ENCODE peak calls at places on chromosomes 16 and 17, in four cellular contexts. L, E, T and C are unnamed samples.

GRCh38 chr16:85491798-85492616 is 121.1 kb upstream of the GSE1 start:
- DNase-seq in L (no peak), E (no peak), T (peak), C (peak)

GRCh38 chr17:63423251-63423950 is 22.7 kb downstream of the CYB561 start:
- DNase-seq in E (no peak), L (no peak), T (no peak), C (no peak)

GRCh38 chr16:55000595-55000994 is 69.9 kb downstream of the IRX5 start:
- DNase-seq in T (no peak), E (no peak), L (no peak), C (no peak)

GRCh38 chr17:42313773-42314566 is 25.7 kb downstream of the STAT5A start:
- DNase-seq in L (no peak), T (no peak), E (no peak), C (no peak)

GRCh38 chr16:4404967-4405696 is 11.3 kb downstream of the CORO7 start:
- DNase-seq in L (no peak), T (no peak), E (no peak), C (no peak)

GRCh38 chr17:19646788-19647696 is 1.5 kb upstream of the ALDH3A2 start:
- DNase-seq in T (peak), E (no peak), L (no peak), C (peak)

GRCh38 chr16:89191033-89191900 is 9.1 kb downstream of the SLC22A31 start:
- DNase-seq in L (no peak), E (no peak), T (no peak), C (no peak)

GRCh38 chr16:84844049-84844350 is 24.2 kb downstream of the CRISPLD2 start:
- DNase-seq in E (no peak), L (no peak), T (no peak), C (no peak)

GRCh38 chr17:54903375-54903774 is 2.7 kb downstream of the TOM1L1 start:
- DNase-seq in T (peak), L (no peak), E (no peak), C (no peak)

GRCh38 chr16:11599579-11599978 is 12.9 kb upstream of the LITAF start:
- DNase-seq in L (no peak), T (no peak), E (no peak), C (no peak)

GRCh38 chr16:11597737-11598136 is 11.0 kb upstream of the LITAF start:
- DNase-seq in T (no peak), L (no peak), E (no peak), C (no peak)

GRCh38 chr16:11595908-11596504 is 9.3 kb upstream of the LITAF start:
- DNase-seq in T (no peak), E (no peak), L (no peak), C (no peak)

GRCh38 chr16:11596572-11597226 is 10.0 kb upstream of the LITAF start:
- DNase-seq in T (no peak), L (no peak), E (no peak), C (no peak)

DNA sequence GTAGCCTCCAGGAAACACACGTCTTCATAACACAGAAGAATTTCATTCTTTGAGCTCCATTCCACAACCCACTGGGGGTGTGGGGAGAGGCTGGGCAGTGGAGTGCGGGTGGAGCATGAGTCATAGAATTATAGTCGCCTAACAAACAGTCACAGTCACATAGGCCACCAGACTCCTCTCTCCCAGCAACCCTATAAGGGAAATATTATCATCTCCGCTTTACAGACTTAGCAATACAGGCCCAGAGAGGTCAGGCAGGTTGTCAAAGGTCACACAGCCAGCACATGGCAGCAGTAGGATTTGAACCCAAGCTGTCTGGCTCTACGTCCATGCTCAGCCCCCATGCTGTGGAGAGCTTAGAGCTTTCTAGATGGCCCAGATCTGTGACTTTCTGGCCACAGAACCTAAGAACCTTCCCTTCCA is 10.6 kb upstream of the LITAF start:
- DNase-seq in E (no peak), L (no peak), T (no peak), C (no peak)
- TF ChIP-seq FOSL1 in E (no peak), L (peak), T (no peak), C (peak)

GRCh38 chr16:68344252-68344651 is 33.4 kb downstream of the PRMT7 start:
- DNase-seq in T (no peak), E (no peak), L (peak), C (no peak)
- H3K9ac ChIP-seq in T (no peak), E (no peak), L (no peak), C (no peak)

GRCh38 chr17:4623249-4623648 is 18.2 kb downstream of the ALOX15 start:
- DNase-seq in L (no peak), E (no peak), T (no peak), C (no peak)
- TF ChIP-seq FOSL1 in L (no peak), E (no peak), T (no peak), C (no peak)

DNA sequence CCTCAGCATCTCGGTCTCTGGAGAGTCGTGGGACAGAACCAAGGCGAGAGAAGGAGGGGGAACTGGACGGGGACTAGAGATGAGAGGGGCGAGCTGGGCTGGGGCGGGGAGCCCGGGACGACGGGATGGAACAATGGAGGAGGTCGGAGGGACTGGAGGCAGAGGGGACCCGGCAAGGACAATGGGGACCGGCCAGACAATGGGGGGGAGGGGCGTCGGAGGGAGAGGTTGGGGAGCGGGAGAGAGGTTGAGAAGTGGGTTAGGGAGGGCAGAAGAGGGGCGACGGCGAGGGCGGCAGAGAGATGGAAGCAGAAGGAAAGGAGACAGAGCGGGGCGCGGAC is 719 bp downstream of the NGFR start:
- DNase-seq in E (no peak), T (no peak), L (no peak), C (no peak)
- H3K9ac ChIP-seq in E (peak), T (no peak), L (no peak), C (peak)

GRCh38 chr17:8476741-8477140 is 41.1 kb downstream of the NDEL1 start:
- DNase-seq in E (no peak), L (no peak), T (no peak), C (no peak)
- TF ChIP-seq FOSL1 in E (no peak), L (no peak), T (no peak), C (no peak)

DNA sequence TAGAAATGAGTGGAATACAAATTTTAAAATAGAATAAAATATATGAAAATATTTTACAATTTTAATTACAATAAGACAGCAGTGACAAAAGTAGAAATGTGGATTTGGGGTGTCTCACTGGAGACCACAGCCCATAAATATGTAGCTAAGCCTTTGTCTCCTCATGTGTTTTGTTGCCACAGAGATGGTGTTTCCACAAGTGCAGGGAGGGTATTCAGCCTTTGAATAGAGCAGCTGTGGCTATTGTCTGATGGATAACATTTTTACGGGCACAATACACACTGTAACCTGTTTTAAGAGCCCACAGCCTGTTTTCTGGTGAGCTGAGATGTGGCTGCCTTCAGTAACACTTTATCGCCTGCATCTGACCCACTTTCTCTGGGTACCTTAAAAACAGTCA is 8.0 kb upstream of the AHSP start:
- DNase-seq in T (no peak), E (no peak), L (no peak), C (no peak)
- H3K9ac ChIP-seq in T (no peak), E (no peak), L (no peak), C (no peak)

GRCh38 chr17:71260366-71260765 is 860.5 kb upstream of the SOX9 start:
- DNase-seq in L (no peak), E (no peak), T (no peak), C (no peak)
- TF ChIP-seq FOSL1 in L (no peak), E (no peak), T (no peak), C (no peak)

GRCh38 chr17:2852211-2852610 is 56.0 kb downstream of the RAP1GAP2 start:
- DNase-seq in L (no peak), E (no peak), T (no peak), C (no peak)
- H3K9ac ChIP-seq in L (no peak), E (peak), T (no peak), C (no peak)

GRCh38 chr17:61475726-61476125 is 23.5 kb downstream of the TBX4 start:
- DNase-seq in E (no peak), L (no peak), T (no peak), C (no peak)
- TF ChIP-seq FOSL1 in E (no peak), L (no peak), T (no peak), C (no peak)

GRCh38 chr16:30558789-30559377 is 709 bp upstream of the ZNF764 start:
- DNase-seq in T (no peak), E (no peak), L (no peak), C (no peak)
- H3K9ac ChIP-seq in T (peak), E (peak), L (peak), C (peak)